ENCODE peak calls at places on chromosomes 11 and 22, in six cellular contexts. One of them, this sample, is unnamed.

GRCh38 chr11:19595840-19596751 is 116.5 kb upstream of the NAV2 start:
- DNase-seq in posterior cingulate gyrus: no peak
- DNase-seq in midbrain: peak
- DNase-seq in LoVo: no peak
- DNase-seq in nucleus accumbens: no peak
- DNase-seq in NCI-H2081: no peak
- DNase-seq in this sample: no peak

GRCh38 chr22:26474687-26475086 is 8.9 kb downstream of the HPS4 start:
- DNase-seq in nucleus accumbens: no peak
- DNase-seq in midbrain: no peak
- DNase-seq in NCI-H2081: no peak
- DNase-seq in LoVo: no peak
- DNase-seq in posterior cingulate gyrus: no peak
- DNase-seq in this sample: no peak

GRCh38 chr11:119115484-119116234 is 5.7 kb upstream of the HINFP start:
- DNase-seq in NCI-H2081: no peak
- DNase-seq in LoVo: no peak
- DNase-seq in midbrain: peak
- DNase-seq in posterior cingulate gyrus: no peak
- DNase-seq in nucleus accumbens: peak
- DNase-seq in this sample: no peak

GRCh38 chr11:12692238-12693074 is 18.2 kb downstream of the TEAD1 start:
- DNase-seq in NCI-H2081: peak
- DNase-seq in midbrain: peak
- DNase-seq in LoVo: peak
- DNase-seq in nucleus accumbens: peak
- DNase-seq in posterior cingulate gyrus: no peak
- DNase-seq in this sample: no peak

GRCh38 chr11:15707194-15707593 is 592.5 kb downstream of the INSC start:
- DNase-seq in midbrain: no peak
- DNase-seq in NCI-H2081: no peak
- DNase-seq in posterior cingulate gyrus: no peak
- DNase-seq in LoVo: no peak
- DNase-seq in nucleus accumbens: no peak
- DNase-seq in this sample: no peak

GRCh38 chr22:45885171-45885840 is 91.7 kb downstream of the WNT7B start:
- DNase-seq in nucleus accumbens: no peak
- DNase-seq in posterior cingulate gyrus: no peak
- DNase-seq in NCI-H2081: no peak
- DNase-seq in LoVo: no peak
- DNase-seq in midbrain: no peak
- DNase-seq in this sample: no peak

GRCh38 chr11:110335358-110335757 is 38.9 kb upstream of the RDX start:
- DNase-seq in NCI-H2081: no peak
- DNase-seq in posterior cingulate gyrus: no peak
- DNase-seq in nucleus accumbens: no peak
- DNase-seq in LoVo: no peak
- DNase-seq in midbrain: no peak
- DNase-seq in this sample: no peak

GRCh38 chr11:129732926-129733325 is 82.7 kb upstream of the TMEM45B start:
- DNase-seq in midbrain: no peak
- DNase-seq in NCI-H2081: no peak
- DNase-seq in posterior cingulate gyrus: no peak
- DNase-seq in nucleus accumbens: no peak
- DNase-seq in LoVo: no peak
- DNase-seq in this sample: no peak

GRCh38 chr11:15867886-15868285 is 488.5 kb downstream of the SOX6 start:
- DNase-seq in posterior cingulate gyrus: no peak
- DNase-seq in midbrain: no peak
- DNase-seq in NCI-H2081: no peak
- DNase-seq in LoVo: no peak
- DNase-seq in nucleus accumbens: no peak
- DNase-seq in this sample: no peak